ENCODE peak calls at places on chromosomes 2 and 18, in seven cellular contexts. One of them, this sample, is unnamed. For H3K4me1, the result is how much of the 10 kb centered on the place peaks cover.

GRCh38 chr2:63755980-63756379 is 85.7 kb upstream of the UGP2 start:
- DNase-seq in effector memory CD4-positive, alpha-beta T cell: no peak
- DNase-seq in heart left ventricle: no peak
- DNase-seq in fibroblast of lung: peak
- DNase-seq in tibial nerve: no peak
- DNase-seq in A549: no peak
- DNase-seq in body of pancreas: no peak
- DNase-seq in this sample: no peak

GRCh38 chr18:363327-364115 is 95.7 kb upstream of the THOC1 start:
- DNase-seq in effector memory CD4-positive, alpha-beta T cell: no peak
- DNase-seq in fibroblast of lung: peak
- DNase-seq in tibial nerve: no peak
- DNase-seq in body of pancreas: no peak
- DNase-seq in A549: no peak
- DNase-seq in heart left ventricle: no peak
- DNase-seq in this sample: no peak

GRCh38 chr18:69400976-69401474 is 337 bp downstream of the DOK6 start:
- DNase-seq in effector memory CD4-positive, alpha-beta T cell: no peak
- DNase-seq in fibroblast of lung: peak
- DNase-seq in heart left ventricle: peak
- DNase-seq in A549: peak
- DNase-seq in tibial nerve: no peak
- DNase-seq in body of pancreas: no peak
- DNase-seq in this sample: no peak

GRCh38 chr18:79625195-79625923 is 54.2 kb upstream of the CTDP1 start:
- DNase-seq in effector memory CD4-positive, alpha-beta T cell: no peak
- DNase-seq in heart left ventricle: no peak
- DNase-seq in body of pancreas: no peak
- DNase-seq in fibroblast of lung: no peak
- DNase-seq in A549: no peak
- DNase-seq in tibial nerve: no peak
- DNase-seq in this sample: peak

GRCh38 chr2:187497858-187498463 is 49.9 kb upstream of the CALCRL start:
- DNase-seq in fibroblast of lung: no peak
- DNase-seq in A549: no peak
- DNase-seq in heart left ventricle: no peak
- DNase-seq in body of pancreas: no peak
- DNase-seq in tibial nerve: no peak
- DNase-seq in effector memory CD4-positive, alpha-beta T cell: no peak
- DNase-seq in this sample: no peak

GRCh38 chr2:147789720-147790119 is 55.1 kb upstream of the ACVR2A start:
- DNase-seq in body of pancreas: no peak
- DNase-seq in effector memory CD4-positive, alpha-beta T cell: no peak
- DNase-seq in heart left ventricle: no peak
- DNase-seq in A549: no peak
- DNase-seq in tibial nerve: no peak
- DNase-seq in fibroblast of lung: peak
- DNase-seq in this sample: no peak

GRCh38 chr2:43027496-43027895 is 198.9 kb downstream of the ZFP36L2 start:
- DNase-seq in body of pancreas: no peak
- DNase-seq in fibroblast of lung: no peak
- DNase-seq in effector memory CD4-positive, alpha-beta T cell: no peak
- DNase-seq in heart left ventricle: no peak
- DNase-seq in A549: no peak
- DNase-seq in tibial nerve: no peak
- DNase-seq in this sample: no peak

GRCh38 chr2:120917876-120918275 is 182.2 kb downstream of the GLI2 start:
- DNase-seq in heart left ventricle: no peak
- DNase-seq in body of pancreas: no peak
- DNase-seq in effector memory CD4-positive, alpha-beta T cell: no peak
- DNase-seq in fibroblast of lung: no peak
- DNase-seq in tibial nerve: no peak
- DNase-seq in A549: no peak
- DNase-seq in this sample: no peak

GRCh38 chr2:35228584-35228983 is 1127.0 kb upstream of the CRIM1 start:
- DNase-seq in A549: no peak
- DNase-seq in body of pancreas: no peak
- DNase-seq in fibroblast of lung: no peak
- DNase-seq in heart left ventricle: no peak
- DNase-seq in effector memory CD4-positive, alpha-beta T cell: no peak
- DNase-seq in tibial nerve: no peak
- DNase-seq in this sample: no peak

GRCh38 chr2:234536218-234536989 is 39.5 kb upstream of the ARL4C start:
- DNase-seq in fibroblast of lung: no peak
- DNase-seq in heart left ventricle: no peak
- DNase-seq in tibial nerve: no peak
- DNase-seq in body of pancreas: no peak
- DNase-seq in A549: no peak
- DNase-seq in effector memory CD4-positive, alpha-beta T cell: no peak
- DNase-seq in this sample: no peak

GRCh38 chr18:79454034-79454735 is 58.5 kb downstream of the NFATC1 start:
- DNase-seq in effector memory CD4-positive, alpha-beta T cell: no peak
- DNase-seq in body of pancreas: no peak
- DNase-seq in heart left ventricle: peak
- DNase-seq in fibroblast of lung: peak
- DNase-seq in A549: no peak
- DNase-seq in tibial nerve: peak
- DNase-seq in this sample: no peak

GRCh38 chr2:27857417-27858172 is 32.6 kb downstream of the RBKS start:
- DNase-seq in tibial nerve: no peak
- DNase-seq in fibroblast of lung: peak
- DNase-seq in A549: no peak
- DNase-seq in body of pancreas: no peak
- DNase-seq in heart left ventricle: no peak
- DNase-seq in effector memory CD4-positive, alpha-beta T cell: no peak
- DNase-seq in this sample: peak

GRCh38 chr2:40127147-40127546 is 324.7 kb downstream of the SLC8A1 start:
- DNase-seq in fibroblast of lung: peak
- DNase-seq in tibial nerve: no peak
- DNase-seq in effector memory CD4-positive, alpha-beta T cell: no peak
- DNase-seq in heart left ventricle: no peak
- DNase-seq in A549: no peak
- DNase-seq in body of pancreas: no peak
- DNase-seq in this sample: no peak
- H3K4me1 ChIP-seq in fibroblast of lung: under half
- H3K4me1 ChIP-seq in tibial nerve: under half
- H3K4me1 ChIP-seq in effector memory CD4-positive, alpha-beta T cell: under half
- H3K4me1 ChIP-seq in heart left ventricle: half or more
- H3K4me1 ChIP-seq in A549: under half
- H3K4me1 ChIP-seq in body of pancreas: under half
- H3K4me1 ChIP-seq in this sample: under half

GRCh38 chr2:98470851-98471255 is 26.2 kb downstream of the INPP4A start:
- DNase-seq in tibial nerve: no peak
- DNase-seq in effector memory CD4-positive, alpha-beta T cell: no peak
- DNase-seq in A549: no peak
- DNase-seq in body of pancreas: no peak
- DNase-seq in heart left ventricle: no peak
- DNase-seq in fibroblast of lung: no peak
- DNase-seq in this sample: no peak

GRCh38 chr2:98468621-98469236 is 24.1 kb downstream of the INPP4A start:
- DNase-seq in effector memory CD4-positive, alpha-beta T cell: no peak
- DNase-seq in body of pancreas: no peak
- DNase-seq in fibroblast of lung: peak
- DNase-seq in A549: no peak
- DNase-seq in tibial nerve: no peak
- DNase-seq in heart left ventricle: no peak
- DNase-seq in this sample: no peak

GRCh38 chr2:98472132-98472650 is 27.5 kb downstream of the INPP4A start:
- DNase-seq in fibroblast of lung: no peak
- DNase-seq in tibial nerve: no peak
- DNase-seq in effector memory CD4-positive, alpha-beta T cell: no peak
- DNase-seq in body of pancreas: no peak
- DNase-seq in A549: no peak
- DNase-seq in heart left ventricle: no peak
- DNase-seq in this sample: no peak

GRCh38 chr2:98471402-98472131 is 26.9 kb downstream of the INPP4A start:
- DNase-seq in A549: no peak
- DNase-seq in fibroblast of lung: no peak
- DNase-seq in effector memory CD4-positive, alpha-beta T cell: no peak
- DNase-seq in tibial nerve: no peak
- DNase-seq in body of pancreas: no peak
- DNase-seq in heart left ventricle: no peak
- DNase-seq in this sample: no peak

DNA sequence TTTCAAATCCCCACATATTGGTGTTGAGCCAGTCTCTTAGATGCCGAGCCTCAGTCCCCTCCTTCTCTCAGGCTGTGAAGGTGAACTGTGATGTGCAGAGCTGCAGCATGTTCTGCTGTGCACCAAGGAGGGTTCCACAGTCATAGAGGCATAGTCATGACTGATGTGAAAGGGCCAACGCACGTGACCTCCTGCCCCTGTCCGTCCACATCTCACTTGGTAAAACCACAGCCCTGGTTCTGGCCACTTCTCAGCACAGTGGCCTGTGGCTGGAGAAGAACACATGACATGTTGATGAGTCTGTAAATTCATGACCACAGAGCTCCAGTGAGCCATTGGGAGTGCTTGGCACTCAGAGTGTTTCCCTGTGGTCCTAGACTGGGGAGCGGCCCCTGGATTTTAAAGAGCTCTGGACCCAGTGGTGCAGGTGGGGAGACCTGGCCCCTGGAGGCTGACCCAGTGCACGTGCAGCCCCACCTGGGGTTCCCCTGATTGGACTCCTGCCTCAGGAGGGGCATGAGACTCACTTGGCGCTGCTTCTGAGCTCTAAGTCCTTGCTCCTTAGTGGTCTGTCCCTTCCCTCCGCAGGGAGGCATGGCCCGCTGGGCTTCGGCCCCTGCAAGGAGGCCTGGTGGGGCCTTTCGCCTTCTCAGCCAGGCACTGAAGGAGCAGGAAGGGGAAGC is 25.3 kb downstream of the INPP4A start:
- DNase-seq in body of pancreas: no peak
- DNase-seq in fibroblast of lung: no peak
- DNase-seq in effector memory CD4-positive, alpha-beta T cell: no peak
- DNase-seq in tibial nerve: no peak
- DNase-seq in heart left ventricle: no peak
- DNase-seq in A549: no peak
- DNase-seq in this sample: no peak
- H3K4me1 ChIP-seq in body of pancreas: under half
- H3K4me1 ChIP-seq in fibroblast of lung: under half
- H3K4me1 ChIP-seq in effector memory CD4-positive, alpha-beta T cell: half or more
- H3K4me1 ChIP-seq in tibial nerve: under half
- H3K4me1 ChIP-seq in heart left ventricle: half or more
- H3K4me1 ChIP-seq in A549: under half
- H3K4me1 ChIP-seq in this sample: under half

DNA sequence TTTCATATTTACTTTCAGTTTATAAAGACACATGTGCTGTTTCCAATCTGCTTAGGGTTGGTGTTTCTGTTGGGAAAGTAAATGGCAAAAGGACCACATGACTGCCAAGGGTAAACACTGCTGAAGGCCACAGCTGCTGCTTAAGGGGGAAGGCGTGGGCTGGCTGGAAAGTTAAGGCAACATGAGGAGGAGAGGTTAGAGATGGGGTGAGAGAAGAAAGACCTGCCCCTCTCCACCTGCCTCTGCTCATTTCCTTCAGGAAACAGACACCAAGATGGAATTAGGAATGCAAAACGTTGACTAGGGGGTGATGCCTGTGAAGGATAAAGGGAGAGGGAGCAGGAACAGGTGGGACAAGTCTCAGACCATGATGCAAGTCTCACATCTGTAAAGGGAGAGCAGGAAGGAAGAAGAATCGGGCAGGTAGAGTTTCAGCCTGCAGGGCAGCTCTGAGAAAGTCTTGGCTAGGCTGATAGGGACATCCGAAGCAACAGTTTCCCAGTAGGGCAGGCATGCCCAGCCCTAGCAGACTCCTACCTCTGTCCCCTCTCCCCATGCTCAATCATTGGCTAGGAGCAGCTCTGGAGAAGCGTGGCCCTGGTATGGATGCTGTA is 86.0 kb downstream of the CDC42EP3 start:
- DNase-seq in A549: no peak
- DNase-seq in fibroblast of lung: peak
- DNase-seq in tibial nerve: no peak
- DNase-seq in heart left ventricle: no peak
- DNase-seq in body of pancreas: peak
- DNase-seq in effector memory CD4-positive, alpha-beta T cell: no peak
- DNase-seq in this sample: no peak
- H3K4me1 ChIP-seq in A549: half or more
- H3K4me1 ChIP-seq in fibroblast of lung: under half
- H3K4me1 ChIP-seq in tibial nerve: under half
- H3K4me1 ChIP-seq in heart left ventricle: under half
- H3K4me1 ChIP-seq in body of pancreas: half or more
- H3K4me1 ChIP-seq in effector memory CD4-positive, alpha-beta T cell: half or more
- H3K4me1 ChIP-seq in this sample: half or more

DNA sequence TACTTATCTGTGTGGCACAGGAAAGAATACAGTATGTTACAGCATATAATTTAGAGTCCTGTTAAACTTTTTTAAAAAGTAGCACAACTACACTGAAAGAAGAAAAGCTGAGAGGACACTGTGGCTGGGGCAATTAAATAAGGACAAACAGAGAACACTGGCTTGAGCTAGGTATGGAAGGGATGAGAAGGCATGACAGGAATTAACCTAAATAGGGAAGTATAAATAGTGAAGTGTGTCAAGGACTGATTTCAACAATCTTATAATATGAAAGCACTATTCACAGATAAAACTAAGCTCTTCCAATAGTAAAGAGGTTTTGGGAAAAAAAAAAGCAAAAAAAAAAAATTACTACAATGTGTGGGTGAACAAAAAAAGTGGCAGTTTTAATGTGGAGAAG is 45.6 kb downstream of the PPP3R1 start:
- DNase-seq in fibroblast of lung: no peak
- DNase-seq in body of pancreas: no peak
- DNase-seq in A549: no peak
- DNase-seq in tibial nerve: no peak
- DNase-seq in heart left ventricle: no peak
- DNase-seq in effector memory CD4-positive, alpha-beta T cell: no peak
- DNase-seq in this sample: no peak
- H3K4me1 ChIP-seq in fibroblast of lung: under half
- H3K4me1 ChIP-seq in body of pancreas: under half
- H3K4me1 ChIP-seq in A549: under half
- H3K4me1 ChIP-seq in tibial nerve: under half
- H3K4me1 ChIP-seq in heart left ventricle: under half
- H3K4me1 ChIP-seq in effector memory CD4-positive, alpha-beta T cell: under half
- H3K4me1 ChIP-seq in this sample: under half

DNA sequence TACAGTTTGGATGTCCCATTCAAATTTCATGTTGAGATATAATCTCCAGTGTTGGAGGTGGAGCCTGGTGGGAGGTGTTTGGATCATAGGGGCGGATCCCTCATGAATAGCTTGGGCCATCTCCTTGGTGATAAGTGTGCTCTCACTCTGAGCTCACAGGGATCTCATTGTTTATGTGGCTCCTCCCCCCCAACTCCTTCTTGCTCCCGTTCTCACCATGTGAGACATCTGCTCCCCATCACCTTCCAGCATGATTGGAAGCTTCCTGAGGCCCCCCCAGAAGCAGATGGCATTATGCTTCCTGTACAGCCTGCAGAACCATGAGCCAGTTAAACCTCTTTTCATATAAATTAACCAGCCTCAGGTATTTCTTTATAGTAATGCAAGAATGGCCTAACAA is 3.0 kb upstream of the INPP1 start:
- DNase-seq in body of pancreas: no peak
- DNase-seq in A549: no peak
- DNase-seq in effector memory CD4-positive, alpha-beta T cell: no peak
- DNase-seq in fibroblast of lung: peak
- DNase-seq in tibial nerve: no peak
- DNase-seq in heart left ventricle: no peak
- DNase-seq in this sample: peak
- H3K4me1 ChIP-seq in body of pancreas: under half
- H3K4me1 ChIP-seq in A549: under half
- H3K4me1 ChIP-seq in effector memory CD4-positive, alpha-beta T cell: under half
- H3K4me1 ChIP-seq in fibroblast of lung: under half
- H3K4me1 ChIP-seq in tibial nerve: under half
- H3K4me1 ChIP-seq in heart left ventricle: under half
- H3K4me1 ChIP-seq in this sample: under half

GRCh38 chr2:105378921-105379383 is 19.9 kb downstream of the FHL2 start:
- DNase-seq in heart left ventricle: peak
- DNase-seq in A549: no peak
- DNase-seq in fibroblast of lung: no peak
- DNase-seq in effector memory CD4-positive, alpha-beta T cell: no peak
- DNase-seq in body of pancreas: no peak
- DNase-seq in tibial nerve: no peak
- DNase-seq in this sample: peak
- H3K4me1 ChIP-seq in heart left ventricle: half or more
- H3K4me1 ChIP-seq in A549: under half
- H3K4me1 ChIP-seq in fibroblast of lung: half or more
- H3K4me1 ChIP-seq in effector memory CD4-positive, alpha-beta T cell: under half
- H3K4me1 ChIP-seq in body of pancreas: under half
- H3K4me1 ChIP-seq in tibial nerve: under half
- H3K4me1 ChIP-seq in this sample: under half

This sample was measured in foreskin keratinocyte.